ENCODE peak calls at places on chromosomes 16 and 17, in five cellular contexts. C is K562, A is WTC11, J is HepG2, H is endothelial cell of umbilical vein. L is an unnamed sample.

GRCh38 chr16:3625911-3626732 is 14.7 kb upstream of the SLX4 start:
- DNase-seq in H (peak; percentile 25), J (no peak), C (no peak), A (no peak), L (no peak)

GRCh38 chr17:63249256-63250006 is 196.7 kb downstream of the CYB561 start:
- DNase-seq in C (no peak), J (no peak), A (no peak), H (peak; percentile 89), L (no peak)

GRCh38 chr16:84517366-84517765 is 12.9 kb upstream of the MEAK7 start:
- DNase-seq in J (no peak), C (no peak), H (no peak), A (no peak), L (no peak)

GRCh38 chr16:83549836-83550569 is 257.8 kb upstream of the HSBP1 start:
- DNase-seq in A (peak; percentile 29), H (no peak), C (no peak), J (no peak), L (no peak)

GRCh38 chr17:82524540-82524939 is 5.0 kb downstream of the FOXK2 start:
- DNase-seq in A (no peak), C (peak; percentile 37), H (no peak), J (no peak), L (no peak)

GRCh38 chr16:49756971-49757743 is 98.8 kb downstream of the ZNF423 start:
- DNase-seq in H (peak; percentile 14), A (no peak), C (no peak), J (no peak), L (no peak)

GRCh38 chr17:691423-691822 is 23.2 kb downstream of the VPS53 start:
- DNase-seq in J (no peak), A (no peak), H (no peak), C (no peak), L (peak; percentile 32)

GRCh38 chr16:46765050-46765449 is 16.9 kb upstream of the MYLK3 start:
- DNase-seq in A (no peak), H (no peak), C (no peak), J (no peak), L (no peak)

GRCh38 chr16:2775317-2775716 is 1.8 kb downstream of the ELOB start:
- DNase-seq in C (no peak), A (no peak), J (no peak), H (no peak), L (no peak)

GRCh38 chr16:50697881-50698767 is 4.7 kb downstream of the NOD2 start:
- DNase-seq in J (no peak), C (no peak), H (peak; percentile 39), A (no peak), L (no peak)

GRCh38 chr17:74126959-74127358 is 76.5 kb upstream of the RPL38 start:
- DNase-seq in A (no peak), C (no peak), H (no peak), J (no peak), L (no peak)

GRCh38 chr16:12904041-12904671 is 2.8 kb downstream of the SHISA9 start:
- DNase-seq in H (no peak), A (peak; percentile 55), C (no peak), J (no peak), L (no peak)

GRCh38 chr17:15321556-15322250 is 19.7 kb downstream of the TEKT3 start:
- DNase-seq in J (no peak), H (no peak), A (no peak), C (no peak), L (no peak)

GRCh38 chr17:60604686-60605334 is 4.8 kb downstream of the PPM1D start:
- DNase-seq in J (no peak), H (peak; percentile 56), A (no peak), C (no peak), L (no peak)

GRCh38 chr16:23132921-23133532 is 16.2 kb downstream of the USP31 start:
- DNase-seq in J (no peak), C (no peak), A (no peak), H (peak; percentile 66), L (no peak)

GRCh38 chr16:65991149-65991701 is 375.3 kb upstream of the CDH5 start:
- DNase-seq in H (no peak), J (no peak), A (peak; percentile 23), C (no peak), L (no peak)

GRCh38 chr17:74197801-74198200 is 5.7 kb upstream of the RPL38 start:
- DNase-seq in J (no peak), C (no peak), H (no peak), A (no peak), L (no peak)

GRCh38 chr16:26765087-26765486 is 301.6 kb upstream of the C16orf82 start:
- DNase-seq in C (peak; percentile 51), H (no peak), A (peak; percentile 49), J (peak; percentile 13), L (peak; percentile 19)

GRCh38 chr17:9202572-9202971 is 181.3 kb downstream of the NTN1 start:
- DNase-seq in J (no peak), H (no peak), A (no peak), C (no peak), L (no peak)

GRCh38 chr16:72429566-72430160 is 257.7 kb upstream of the PMFBP1 start:
- DNase-seq in J (no peak), C (no peak), A (no peak), H (no peak), L (no peak)

GRCh38 chr16:70594569-70594968 is 51.8 kb upstream of the IL34 start:
- DNase-seq in A (no peak), J (no peak), C (no peak), H (peak; percentile 35), L (no peak)

GRCh38 chr16:4833584-4833983 is 13.5 kb downstream of the GLYR1 start:
- DNase-seq in C (no peak), H (no peak), A (no peak), J (no peak), L (no peak)

GRCh38 chr17:35560703-35561102 is at the start of gene SLFN14:
- DNase-seq in A (no peak), J (no peak), C (peak; percentile 91), H (peak; percentile 56), L (no peak)

GRCh38 chr17:77952368-77952767 is 6.1 kb upstream of the TNRC6C start:
- DNase-seq in H (no peak), C (no peak), A (no peak), J (no peak), L (no peak)

GRCh38 chr16:84021488-84021887 is 21.1 kb downstream of the SLC38A8 start:
- DNase-seq in C (no peak), J (no peak), H (no peak), A (no peak), L (no peak)

GRCh38 chr17:40322417-40323315 is 13.7 kb downstream of the RARA start:
- DNase-seq in J (peak; percentile 55), A (no peak), H (peak; percentile 91), C (peak; percentile 79), L (peak; percentile 82)

GRCh38 chr17:70181376-70181775 is 12.0 kb downstream of the KCNJ2 start:
- DNase-seq in H (no peak), J (no peak), A (no peak), C (no peak), L (no peak)

GRCh38 chr16:58732545-58733247 is 1.4 kb downstream of the GOT2 start:
- DNase-seq in J (no peak), C (no peak), A (no peak), H (peak; percentile 31), L (no peak)
- TF ChIP-seq JUN in J (no peak), C (no peak), A (no peak), H (no peak), L (no peak)

DNA sequence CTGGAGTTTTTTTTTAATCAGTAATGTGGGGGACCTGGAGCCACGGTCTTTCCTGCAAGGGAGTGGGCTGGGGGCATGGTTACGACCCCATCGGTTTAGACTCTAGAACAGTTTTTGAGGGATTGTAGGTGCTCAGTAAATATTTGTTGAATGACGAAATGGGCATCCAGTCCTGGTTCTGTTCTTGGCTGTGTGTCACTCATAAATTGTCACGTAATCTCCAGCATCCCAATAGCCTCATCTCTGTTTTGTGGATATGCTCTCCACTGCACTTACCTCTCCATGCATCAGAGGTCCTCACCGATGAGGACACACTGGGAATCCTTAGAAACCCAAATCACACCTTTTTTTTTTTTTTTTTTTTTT is 497 bp upstream of the SLC38A7 start:
- DNase-seq in J (peak; percentile 44), H (no peak), C (no peak), A (no peak), L (peak; percentile 16)
- TF ChIP-seq JUN in J (no peak), H (no peak), C (no peak), A (no peak), L (no peak)

GRCh38 chr17:33284022-33284421 is 9.1 kb downstream of the ASIC2 start:
- DNase-seq in C (no peak), J (peak; percentile 37), H (peak; percentile 84), A (no peak), L (peak; percentile 91)
- TF ChIP-seq JUN in C (no peak), J (no peak), H (peak; percentile 80), A (no peak), L (peak; percentile 84)

GRCh38 chr17:17759164-17759563 is 77.6 kb downstream of the SREBF1 start:
- DNase-seq in A (no peak), C (no peak), H (no peak), J (no peak), L (no peak)
- TF ChIP-seq JUN in A (no peak), C (no peak), H (no peak), J (no peak), L (no peak)